ENCODE peak calls at places on chromosomes 2 and 18, in ten cellular contexts. One of them, this sample, is unnamed.

GRCh38 chr18:3869848-3870247 is 419.9 kb downstream of the TGIF1 start:
- DNase-seq in NCI-H1694 treated with DMSO at 0.1 percent for 48 hours: peak
- DNase-seq in nephron progenitor cell: no peak
- DNase-seq in NCI-H1092 treated with DMSO at 0.1 percent for 48 hours: peak
- DNase-seq in WTC11: no peak
- DNase-seq in naive thymus-derived CD4-positive, alpha-beta T cell: no peak
- DNase-seq in psoas muscle: no peak
- DNase-seq in BE2C: no peak
- DNase-seq in T-cell: no peak
- DNase-seq in fibroblast of lung: peak
- DNase-seq in this sample: peak

GRCh38 chr2:228064796-228065315 is 116.6 kb downstream of the SPHKAP start:
- DNase-seq in WTC11: no peak
- DNase-seq in NCI-H1694 treated with DMSO at 0.1 percent for 48 hours: no peak
- DNase-seq in T-cell: no peak
- DNase-seq in BE2C: no peak
- DNase-seq in NCI-H1092 treated with DMSO at 0.1 percent for 48 hours: no peak
- DNase-seq in naive thymus-derived CD4-positive, alpha-beta T cell: no peak
- DNase-seq in psoas muscle: no peak
- DNase-seq in nephron progenitor cell: no peak
- DNase-seq in fibroblast of lung: no peak
- DNase-seq in this sample: no peak

GRCh38 chr18:51082571-51083264 is 52.7 kb downstream of the SMAD4 start:
- DNase-seq in naive thymus-derived CD4-positive, alpha-beta T cell: no peak
- DNase-seq in fibroblast of lung: peak
- DNase-seq in BE2C: no peak
- DNase-seq in WTC11: no peak
- DNase-seq in nephron progenitor cell: no peak
- DNase-seq in NCI-H1694 treated with DMSO at 0.1 percent for 48 hours: no peak
- DNase-seq in NCI-H1092 treated with DMSO at 0.1 percent for 48 hours: no peak
- DNase-seq in psoas muscle: no peak
- DNase-seq in T-cell: no peak
- DNase-seq in this sample: no peak

GRCh38 chr2:230684222-230685164 is 28.1 kb upstream of the CAB39 start:
- DNase-seq in nephron progenitor cell: no peak
- DNase-seq in T-cell: no peak
- DNase-seq in naive thymus-derived CD4-positive, alpha-beta T cell: no peak
- DNase-seq in NCI-H1694 treated with DMSO at 0.1 percent for 48 hours: no peak
- DNase-seq in fibroblast of lung: peak
- DNase-seq in BE2C: no peak
- DNase-seq in WTC11: no peak
- DNase-seq in NCI-H1092 treated with DMSO at 0.1 percent for 48 hours: no peak
- DNase-seq in psoas muscle: no peak
- DNase-seq in this sample: no peak

GRCh38 chr18:3093624-3094354 is 80.8 kb upstream of the LPIN2 start:
- DNase-seq in NCI-H1092 treated with DMSO at 0.1 percent for 48 hours: peak
- DNase-seq in T-cell: no peak
- DNase-seq in nephron progenitor cell: no peak
- DNase-seq in BE2C: no peak
- DNase-seq in psoas muscle: no peak
- DNase-seq in WTC11: no peak
- DNase-seq in NCI-H1694 treated with DMSO at 0.1 percent for 48 hours: no peak
- DNase-seq in fibroblast of lung: no peak
- DNase-seq in naive thymus-derived CD4-positive, alpha-beta T cell: no peak
- DNase-seq in this sample: no peak

GRCh38 chr2:201758873-201759272 is 21.9 kb downstream of the ALS2 start:
- DNase-seq in T-cell: no peak
- DNase-seq in NCI-H1092 treated with DMSO at 0.1 percent for 48 hours: no peak
- DNase-seq in BE2C: no peak
- DNase-seq in WTC11: no peak
- DNase-seq in naive thymus-derived CD4-positive, alpha-beta T cell: no peak
- DNase-seq in NCI-H1694 treated with DMSO at 0.1 percent for 48 hours: no peak
- DNase-seq in nephron progenitor cell: no peak
- DNase-seq in psoas muscle: no peak
- DNase-seq in fibroblast of lung: no peak
- DNase-seq in this sample: no peak

GRCh38 chr2:59276033-59276432 is 1034.9 kb upstream of the FANCL start:
- DNase-seq in fibroblast of lung: no peak
- DNase-seq in naive thymus-derived CD4-positive, alpha-beta T cell: no peak
- DNase-seq in BE2C: peak
- DNase-seq in nephron progenitor cell: peak
- DNase-seq in psoas muscle: no peak
- DNase-seq in NCI-H1092 treated with DMSO at 0.1 percent for 48 hours: no peak
- DNase-seq in NCI-H1694 treated with DMSO at 0.1 percent for 48 hours: no peak
- DNase-seq in WTC11: peak
- DNase-seq in T-cell: no peak
- DNase-seq in this sample: peak

GRCh38 chr2:113195923-113196501 is 22.2 kb downstream of the PSD4 start:
- DNase-seq in NCI-H1694 treated with DMSO at 0.1 percent for 48 hours: no peak
- DNase-seq in BE2C: no peak
- DNase-seq in fibroblast of lung: no peak
- DNase-seq in T-cell: no peak
- DNase-seq in nephron progenitor cell: no peak
- DNase-seq in WTC11: no peak
- DNase-seq in naive thymus-derived CD4-positive, alpha-beta T cell: no peak
- DNase-seq in NCI-H1092 treated with DMSO at 0.1 percent for 48 hours: no peak
- DNase-seq in psoas muscle: no peak
- DNase-seq in this sample: no peak

GRCh38 chr18:66046025-66046602 is 295.3 kb downstream of the CDH7 start:
- DNase-seq in naive thymus-derived CD4-positive, alpha-beta T cell: no peak
- DNase-seq in WTC11: no peak
- DNase-seq in BE2C: no peak
- DNase-seq in psoas muscle: no peak
- DNase-seq in nephron progenitor cell: no peak
- DNase-seq in NCI-H1092 treated with DMSO at 0.1 percent for 48 hours: no peak
- DNase-seq in fibroblast of lung: no peak
- DNase-seq in T-cell: no peak
- DNase-seq in NCI-H1694 treated with DMSO at 0.1 percent for 48 hours: no peak
- DNase-seq in this sample: no peak

GRCh38 chr2:122255924-122256323 is 500.5 kb downstream of the TSN start:
- DNase-seq in fibroblast of lung: peak
- DNase-seq in WTC11: no peak
- DNase-seq in T-cell: no peak
- DNase-seq in nephron progenitor cell: no peak
- DNase-seq in BE2C: no peak
- DNase-seq in psoas muscle: no peak
- DNase-seq in NCI-H1694 treated with DMSO at 0.1 percent for 48 hours: no peak
- DNase-seq in NCI-H1092 treated with DMSO at 0.1 percent for 48 hours: no peak
- DNase-seq in naive thymus-derived CD4-positive, alpha-beta T cell: no peak
- DNase-seq in this sample: no peak

GRCh38 chr18:1392046-1392445 is 487.4 kb downstream of the ADCYAP1 start:
- DNase-seq in psoas muscle: no peak
- DNase-seq in NCI-H1092 treated with DMSO at 0.1 percent for 48 hours: no peak
- DNase-seq in BE2C: no peak
- DNase-seq in naive thymus-derived CD4-positive, alpha-beta T cell: no peak
- DNase-seq in NCI-H1694 treated with DMSO at 0.1 percent for 48 hours: no peak
- DNase-seq in T-cell: no peak
- DNase-seq in fibroblast of lung: no peak
- DNase-seq in nephron progenitor cell: no peak
- DNase-seq in WTC11: no peak
- DNase-seq in this sample: no peak

GRCh38 chr2:226763320-226763719 is 36.3 kb downstream of the IRS1 start:
- DNase-seq in psoas muscle: no peak
- DNase-seq in naive thymus-derived CD4-positive, alpha-beta T cell: no peak
- DNase-seq in nephron progenitor cell: no peak
- DNase-seq in T-cell: no peak
- DNase-seq in NCI-H1092 treated with DMSO at 0.1 percent for 48 hours: no peak
- DNase-seq in fibroblast of lung: peak
- DNase-seq in NCI-H1694 treated with DMSO at 0.1 percent for 48 hours: no peak
- DNase-seq in BE2C: no peak
- DNase-seq in WTC11: no peak
- DNase-seq in this sample: no peak

GRCh38 chr2:43717323-43717722 is 41.1 kb upstream of the C1GALT1C1L start:
- DNase-seq in naive thymus-derived CD4-positive, alpha-beta T cell: no peak
- DNase-seq in T-cell: no peak
- DNase-seq in WTC11: no peak
- DNase-seq in NCI-H1694 treated with DMSO at 0.1 percent for 48 hours: no peak
- DNase-seq in NCI-H1092 treated with DMSO at 0.1 percent for 48 hours: no peak
- DNase-seq in psoas muscle: no peak
- DNase-seq in nephron progenitor cell: no peak
- DNase-seq in fibroblast of lung: no peak
- DNase-seq in BE2C: no peak
- DNase-seq in this sample: no peak

GRCh38 chr2:229784791-229785190 is 70.4 kb upstream of the DNER start:
- DNase-seq in naive thymus-derived CD4-positive, alpha-beta T cell: no peak
- DNase-seq in fibroblast of lung: peak
- DNase-seq in nephron progenitor cell: no peak
- DNase-seq in NCI-H1694 treated with DMSO at 0.1 percent for 48 hours: no peak
- DNase-seq in BE2C: no peak
- DNase-seq in WTC11: no peak
- DNase-seq in psoas muscle: no peak
- DNase-seq in NCI-H1092 treated with DMSO at 0.1 percent for 48 hours: no peak
- DNase-seq in T-cell: no peak
- DNase-seq in this sample: no peak

GRCh38 chr18:49668583-49669290 is 106.9 kb downstream of the LIPG start:
- DNase-seq in naive thymus-derived CD4-positive, alpha-beta T cell: no peak
- DNase-seq in fibroblast of lung: peak
- DNase-seq in psoas muscle: no peak
- DNase-seq in T-cell: no peak
- DNase-seq in WTC11: peak
- DNase-seq in nephron progenitor cell: peak
- DNase-seq in BE2C: no peak
- DNase-seq in NCI-H1694 treated with DMSO at 0.1 percent for 48 hours: no peak
- DNase-seq in NCI-H1092 treated with DMSO at 0.1 percent for 48 hours: peak
- DNase-seq in this sample: no peak

GRCh38 chr2:231525248-231526163 is 4.7 kb downstream of the NMUR1 start:
- DNase-seq in fibroblast of lung: no peak
- DNase-seq in BE2C: no peak
- DNase-seq in NCI-H1694 treated with DMSO at 0.1 percent for 48 hours: no peak
- DNase-seq in nephron progenitor cell: no peak
- DNase-seq in naive thymus-derived CD4-positive, alpha-beta T cell: no peak
- DNase-seq in NCI-H1092 treated with DMSO at 0.1 percent for 48 hours: no peak
- DNase-seq in psoas muscle: no peak
- DNase-seq in T-cell: no peak
- DNase-seq in WTC11: no peak
- DNase-seq in this sample: no peak

GRCh38 chr18:55110436-55110835 is 151.2 kb upstream of the CCDC68 start:
- DNase-seq in nephron progenitor cell: no peak
- DNase-seq in WTC11: no peak
- DNase-seq in naive thymus-derived CD4-positive, alpha-beta T cell: no peak
- DNase-seq in T-cell: no peak
- DNase-seq in fibroblast of lung: peak
- DNase-seq in BE2C: no peak
- DNase-seq in psoas muscle: peak
- DNase-seq in NCI-H1092 treated with DMSO at 0.1 percent for 48 hours: no peak
- DNase-seq in NCI-H1694 treated with DMSO at 0.1 percent for 48 hours: no peak
- DNase-seq in this sample: no peak

GRCh38 chr18:58046087-58046793 is 2.2 kb downstream of the NEDD4L start:
- DNase-seq in nephron progenitor cell: no peak
- DNase-seq in T-cell: no peak
- DNase-seq in naive thymus-derived CD4-positive, alpha-beta T cell: no peak
- DNase-seq in NCI-H1092 treated with DMSO at 0.1 percent for 48 hours: peak
- DNase-seq in WTC11: no peak
- DNase-seq in psoas muscle: no peak
- DNase-seq in BE2C: no peak
- DNase-seq in NCI-H1694 treated with DMSO at 0.1 percent for 48 hours: peak
- DNase-seq in fibroblast of lung: peak
- DNase-seq in this sample: no peak

GRCh38 chr2:171139860-171140259 is 20.8 kb downstream of the TLK1 start:
- DNase-seq in T-cell: no peak
- DNase-seq in BE2C: no peak
- DNase-seq in psoas muscle: no peak
- DNase-seq in fibroblast of lung: no peak
- DNase-seq in NCI-H1694 treated with DMSO at 0.1 percent for 48 hours: no peak
- DNase-seq in naive thymus-derived CD4-positive, alpha-beta T cell: no peak
- DNase-seq in WTC11: peak
- DNase-seq in NCI-H1092 treated with DMSO at 0.1 percent for 48 hours: no peak
- DNase-seq in nephron progenitor cell: no peak
- DNase-seq in this sample: no peak

GRCh38 chr2:208031608-208032019 is 6.3 kb upstream of the PLEKHM3 start:
- DNase-seq in fibroblast of lung: no peak
- DNase-seq in WTC11: no peak
- DNase-seq in psoas muscle: no peak
- DNase-seq in T-cell: no peak
- DNase-seq in nephron progenitor cell: no peak
- DNase-seq in BE2C: no peak
- DNase-seq in NCI-H1092 treated with DMSO at 0.1 percent for 48 hours: no peak
- DNase-seq in naive thymus-derived CD4-positive, alpha-beta T cell: no peak
- DNase-seq in NCI-H1694 treated with DMSO at 0.1 percent for 48 hours: peak
- DNase-seq in this sample: no peak

GRCh38 chr2:176852667-176853066 is 359.9 kb upstream of the HNRNPA3 start:
- DNase-seq in WTC11: peak
- DNase-seq in NCI-H1092 treated with DMSO at 0.1 percent for 48 hours: no peak
- DNase-seq in T-cell: peak
- DNase-seq in NCI-H1694 treated with DMSO at 0.1 percent for 48 hours: no peak
- DNase-seq in BE2C: no peak
- DNase-seq in naive thymus-derived CD4-positive, alpha-beta T cell: no peak
- DNase-seq in nephron progenitor cell: no peak
- DNase-seq in psoas muscle: no peak
- DNase-seq in fibroblast of lung: no peak
- DNase-seq in this sample: no peak

GRCh38 chr18:69758458-69758857 is 189.2 kb downstream of the CD226 start:
- DNase-seq in fibroblast of lung: peak
- DNase-seq in BE2C: no peak
- DNase-seq in NCI-H1694 treated with DMSO at 0.1 percent for 48 hours: no peak
- DNase-seq in NCI-H1092 treated with DMSO at 0.1 percent for 48 hours: no peak
- DNase-seq in psoas muscle: no peak
- DNase-seq in T-cell: no peak
- DNase-seq in naive thymus-derived CD4-positive, alpha-beta T cell: no peak
- DNase-seq in nephron progenitor cell: no peak
- DNase-seq in WTC11: no peak
- DNase-seq in this sample: no peak

GRCh38 chr18:41096504-41096903 is 858.5 kb upstream of the PIK3C3 start:
- DNase-seq in NCI-H1092 treated with DMSO at 0.1 percent for 48 hours: peak
- DNase-seq in nephron progenitor cell: no peak
- DNase-seq in psoas muscle: no peak
- DNase-seq in WTC11: peak
- DNase-seq in BE2C: peak
- DNase-seq in NCI-H1694 treated with DMSO at 0.1 percent for 48 hours: peak
- DNase-seq in naive thymus-derived CD4-positive, alpha-beta T cell: no peak
- DNase-seq in fibroblast of lung: peak
- DNase-seq in T-cell: no peak
- DNase-seq in this sample: no peak

GRCh38 chr2:191038241-191038725 is 24.3 kb upstream of the STAT1 start:
- DNase-seq in WTC11: no peak
- DNase-seq in nephron progenitor cell: no peak
- DNase-seq in BE2C: no peak
- DNase-seq in naive thymus-derived CD4-positive, alpha-beta T cell: no peak
- DNase-seq in NCI-H1694 treated with DMSO at 0.1 percent for 48 hours: no peak
- DNase-seq in fibroblast of lung: peak
- DNase-seq in psoas muscle: no peak
- DNase-seq in NCI-H1092 treated with DMSO at 0.1 percent for 48 hours: no peak
- DNase-seq in T-cell: no peak
- DNase-seq in this sample: no peak

GRCh38 chr2:217820904-217821303 is 181.9 kb downstream of the TNS1 start:
- DNase-seq in NCI-H1694 treated with DMSO at 0.1 percent for 48 hours: no peak
- DNase-seq in BE2C: no peak
- DNase-seq in psoas muscle: peak
- DNase-seq in fibroblast of lung: no peak
- DNase-seq in WTC11: no peak
- DNase-seq in T-cell: no peak
- DNase-seq in naive thymus-derived CD4-positive, alpha-beta T cell: no peak
- DNase-seq in nephron progenitor cell: no peak
- DNase-seq in NCI-H1092 treated with DMSO at 0.1 percent for 48 hours: no peak
- DNase-seq in this sample: no peak

GRCh38 chr18:79974025-79974424 is 9.6 kb downstream of the HSBP1L1 start:
- DNase-seq in WTC11: no peak
- DNase-seq in BE2C: no peak
- DNase-seq in T-cell: no peak
- DNase-seq in NCI-H1092 treated with DMSO at 0.1 percent for 48 hours: no peak
- DNase-seq in nephron progenitor cell: no peak
- DNase-seq in fibroblast of lung: no peak
- DNase-seq in NCI-H1694 treated with DMSO at 0.1 percent for 48 hours: no peak
- DNase-seq in naive thymus-derived CD4-positive, alpha-beta T cell: no peak
- DNase-seq in psoas muscle: no peak
- DNase-seq in this sample: no peak

GRCh38 chr18:75531851-75532241 is 104.3 kb upstream of the SMIM21 start:
- DNase-seq in WTC11: no peak
- DNase-seq in NCI-H1092 treated with DMSO at 0.1 percent for 48 hours: no peak
- DNase-seq in NCI-H1694 treated with DMSO at 0.1 percent for 48 hours: no peak
- DNase-seq in BE2C: no peak
- DNase-seq in naive thymus-derived CD4-positive, alpha-beta T cell: no peak
- DNase-seq in T-cell: no peak
- DNase-seq in psoas muscle: no peak
- DNase-seq in nephron progenitor cell: no peak
- DNase-seq in fibroblast of lung: no peak
- DNase-seq in this sample: no peak

GRCh38 chr2:179691235-179691634 is 170.2 kb downstream of the ZNF385B start:
- DNase-seq in psoas muscle: no peak
- DNase-seq in NCI-H1694 treated with DMSO at 0.1 percent for 48 hours: no peak
- DNase-seq in NCI-H1092 treated with DMSO at 0.1 percent for 48 hours: no peak
- DNase-seq in fibroblast of lung: no peak
- DNase-seq in nephron progenitor cell: no peak
- DNase-seq in WTC11: no peak
- DNase-seq in naive thymus-derived CD4-positive, alpha-beta T cell: no peak
- DNase-seq in T-cell: no peak
- DNase-seq in BE2C: no peak
- DNase-seq in this sample: no peak